ENCODE peak calls at places on chromosomes 2 and 18, in ten cellular contexts. K is left lung; D is heart left ventricle; C is body of pancreas; E is IMR-90; X is A549; H is upper lobe of right lung; Y is CD8-positive, alpha-beta T cell; W is thoracic aorta; P is aorta. A is an unnamed sample.
A peak's percentile ranks its signal among the peaks of the same experiment; 100 is the strongest.

GRCh38 chr2:24577481-24577880 is 86.4 kb downstream of the NCOA1 start:
- ATAC-seq in E (no peak), C (no peak), W (no peak), P (no peak), K (no peak), H (no peak), X (no peak), D (no peak), Y (no peak), A (no peak)

GRCh38 chr2:86383844-86384243 is 46.4 kb upstream of the REEP1 start:
- ATAC-seq in K (peak; percentile 26), D (peak; percentile 17), H (peak; percentile 35), Y (no peak), P (no peak), E (peak; percentile 80), W (no peak), C (no peak), X (no peak), A (no peak)

GRCh38 chr18:45066868-45067267 is 386.2 kb downstream of the SETBP1 start:
- ATAC-seq in X (no peak), W (no peak), H (peak; percentile 88), Y (no peak), E (no peak), D (peak; percentile 94), P (peak; percentile 10), K (peak; percentile 76), C (no peak), A (no peak)

GRCh38 chr2:42736598-42737322 is 27.2 kb downstream of the OXER1 start:
- ATAC-seq in W (no peak), Y (no peak), D (no peak), P (no peak), X (no peak), E (no peak), H (no peak), C (no peak), K (no peak), A (no peak)

GRCh38 chr2:65373365-65373918 is 59.0 kb downstream of the SPRED2 start:
- ATAC-seq in W (no peak), P (no peak), Y (no peak), X (peak; percentile 48), E (no peak), K (peak; percentile 26), D (no peak), C (peak; percentile 55), H (no peak), A (no peak)

GRCh38 chr2:12678189-12678588 is 38.5 kb upstream of the TRIB2 start:
- ATAC-seq in K (no peak), X (no peak), E (peak; percentile 62), W (no peak), C (no peak), Y (no peak), P (no peak), H (no peak), D (no peak), A (no peak)

GRCh38 chr2:15517793-15518192 is 43.3 kb downstream of the NBAS start:
- ATAC-seq in H (no peak), W (no peak), E (no peak), Y (no peak), C (no peak), X (no peak), P (no peak), D (no peak), K (no peak), A (no peak)

GRCh38 chr18:34890486-34891085 is 150.6 kb upstream of the MAPRE2 start:
- ATAC-seq in Y (no peak), D (no peak), W (no peak), X (no peak), K (no peak), H (no peak), C (no peak), P (no peak), E (no peak), A (no peak)

GRCh38 chr2:43832457-43832856 is 6.2 kb downstream of the ABCG5 start:
- ATAC-seq in Y (no peak), P (no peak), W (no peak), E (no peak), C (no peak), X (no peak), D (no peak), H (no peak), K (no peak), A (no peak)

GRCh38 chr2:100929142-100929541 is 72.9 kb upstream of the RPL31 start:
- ATAC-seq in X (no peak), H (no peak), E (no peak), Y (no peak), P (no peak), D (peak; percentile 56), C (no peak), K (no peak), W (no peak), A (no peak)

GRCh38 chr2:85594715-85595377 is 699 bp upstream of the RNF181 start:
- ATAC-seq in D (no peak), W (no peak), X (peak; percentile 56), E (no peak), Y (no peak), K (peak; percentile 1), C (peak; percentile 49), P (peak; percentile 0), H (no peak), A (no peak)

GRCh38 chr2:238279324-238279682 is 9.1 kb downstream of the PER2 start:
- ATAC-seq in D (no peak), H (no peak), X (no peak), K (no peak), W (no peak), P (no peak), Y (no peak), E (no peak), C (no peak), A (no peak)

GRCh38 chr2:217382794-217383193 is 522.9 kb upstream of the TNP1 start:
- ATAC-seq in H (no peak), E (no peak), K (no peak), P (no peak), Y (no peak), W (no peak), D (peak; percentile 84), C (no peak), X (no peak), A (no peak)

GRCh38 chr2:109529532-109530449 is 84.0 kb downstream of the SEPTIN10 start:
- ATAC-seq in W (no peak), C (no peak), E (no peak), Y (no peak), D (peak; percentile 26), X (no peak), P (no peak), K (no peak), H (no peak), A (peak; percentile 58)

GRCh38 chr2:127721311-127721977 is 20.1 kb downstream of the SFT2D3 start:
- ATAC-seq in C (no peak), P (no peak), Y (no peak), E (peak; percentile 85), K (peak; percentile 70), D (no peak), W (no peak), H (no peak), X (no peak), A (no peak)

GRCh38 chr2:96921561-96922303 is 51.9 kb upstream of the SEMA4C start:
- ATAC-seq in D (no peak), H (no peak), K (no peak), X (no peak), W (no peak), E (no peak), Y (no peak), C (no peak), P (no peak), A (no peak)

GRCh38 chr2:204363513-204363912 is 181.8 kb upstream of the PARD3B start:
- ATAC-seq in E (no peak), Y (no peak), P (no peak), X (no peak), W (no peak), C (no peak), D (no peak), K (no peak), H (no peak), A (no peak)

GRCh38 chr2:45199973-45200372 is 190.7 kb upstream of the SIX2 start:
- ATAC-seq in K (no peak), D (no peak), C (no peak), P (no peak), E (no peak), W (no peak), H (no peak), Y (no peak), X (no peak), A (peak; percentile 68)

GRCh38 chr2:61443342-61444041 is 27.4 kb downstream of the USP34 start:
- ATAC-seq in Y (no peak), H (peak; percentile 54), K (peak; percentile 19), P (no peak), W (no peak), E (no peak), C (peak; percentile 24), D (no peak), X (peak; percentile 77), A (peak; percentile 16)

DNA sequence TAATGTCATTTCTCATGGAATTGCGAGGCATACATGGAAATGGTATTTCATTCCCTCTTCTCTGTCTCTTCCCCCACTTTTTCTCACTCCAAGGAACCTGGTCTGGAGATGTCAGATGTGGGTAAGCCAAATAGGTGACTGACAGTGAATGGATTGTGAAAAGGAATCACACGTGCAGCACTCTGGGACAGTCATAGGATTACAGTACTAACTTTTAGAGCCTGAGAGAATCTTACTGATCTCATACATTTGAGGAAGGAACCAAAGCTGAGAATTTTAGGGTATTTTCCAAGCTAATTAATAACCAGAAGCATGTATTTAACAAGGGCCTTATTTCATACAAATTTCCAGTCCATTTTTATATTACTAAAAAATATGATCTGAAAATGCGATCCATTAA is 58.1 kb upstream of the ERBB4 start:
- ATAC-seq in K (no peak), W (no peak), H (no peak), D (no peak), Y (no peak), P (no peak), X (no peak), C (no peak), E (no peak), A (no peak)
- H3K9me3 ChIP-seq in K (no peaks in the 10 kb centered on the region), W (no peaks in the 10 kb centered on the region), H (no peaks in the 10 kb centered on the region), D (no peaks in the 10 kb centered on the region), Y (no peaks in the 10 kb centered on the region), P (no peaks in the 10 kb centered on the region), X (no peaks in the 10 kb centered on the region), C (no peaks in the 10 kb centered on the region), E (no peaks in the 10 kb centered on the region), A (no peaks in the 10 kb centered on the region)

GRCh38 chr2:47064076-47064475 is 91.0 kb downstream of the STPG4 start:
- ATAC-seq in W (no peak), E (no peak), P (no peak), X (no peak), H (no peak), K (no peak), C (no peak), Y (no peak), D (no peak), A (no peak)
- H3K4me1 ChIP-seq in W (peaks cover 38% of the 10 kb centered on the region), E (peaks cover 37% of the 10 kb centered on the region), P (peaks cover 2% of the 10 kb centered on the region), X (peaks cover 47% of the 10 kb centered on the region), H (peaks cover 58% of the 10 kb centered on the region), K (peaks cover 26% of the 10 kb centered on the region), C (peaks cover 23% of the 10 kb centered on the region), Y (peaks cover 11% of the 10 kb centered on the region), D (peaks cover 42% of the 10 kb centered on the region), A (peaks cover 56% of the 10 kb centered on the region)

GRCh38 chr2:161237397-161238263 is 70.6 kb upstream of the PSMD14 start:
- ATAC-seq in P (peak; percentile 86), Y (peak; percentile 61), D (peak; percentile 79), H (peak; percentile 80), E (peak; percentile 74), X (no peak), C (peak; percentile 61), W (peak; percentile 40), K (peak; percentile 85), A (peak; percentile 64)
- H3K27ac ChIP-seq in P (no peak overlapping the region), Y (no peak overlapping the region), D (peak overlapping the region; percentile 13), H (peak overlapping the region; percentile 20), E (no peak overlapping the region), X (peak overlapping the region; percentile 80), C (no peak overlapping the region), W (no peak overlapping the region), K (no peak overlapping the region), A (peak overlapping the region; percentile 45)

GRCh38 chr2:112881217-112882000 is 29.6 kb upstream of the IL37 start:
- ATAC-seq in P (no peak), Y (no peak), C (no peak), K (peak; percentile 73), E (peak; percentile 63), D (no peak), X (no peak), H (peak; percentile 83), W (no peak), A (no peak)
- H3K9me3 ChIP-seq in P (no peaks in the 10 kb centered on the region), Y (no peaks in the 10 kb centered on the region), C (no peaks in the 10 kb centered on the region), K (no peaks in the 10 kb centered on the region), E (no peaks in the 10 kb centered on the region), D (no peaks in the 10 kb centered on the region), X (no peaks in the 10 kb centered on the region), H (no peaks in the 10 kb centered on the region), W (no peaks in the 10 kb centered on the region), A (no peaks in the 10 kb centered on the region)

A was measured in gastroesophageal sphincter.